ENCODE peak calls at places on chromosome 5, in seven cellular contexts. E, C, K, H, V, S and L are unnamed samples.

GRCh38 chr5:32326216-32326772 is 13.6 kb upstream of the MTMR12 start:
- DNase-seq in E (peak), C (no peak), K (no peak), H (no peak), V (no peak), S (no peak), L (no peak)

GRCh38 chr5:17094830-17095229 is 122.6 kb upstream of the BASP1 start:
- DNase-seq in E (no peak), C (no peak), K (no peak), H (no peak), V (no peak), S (no peak), L (no peak)

GRCh38 chr5:31698667-31699066 is 59.7 kb downstream of the PDZD2 start:
- DNase-seq in E (no peak), C (no peak), K (no peak), H (no peak), V (no peak), S (no peak), L (no peak)

GRCh38 chr5:35198681-35199080 is 31.6 kb downstream of the PRLR start:
- DNase-seq in E (no peak), C (no peak), K (no peak), H (no peak), V (no peak), S (no peak), L (no peak)

GRCh38 chr5:170625221-170626165 is 121.7 kb downstream of the KCNIP1 start:
- DNase-seq in E (no peak), C (no peak), K (no peak), H (no peak), V (no peak), S (no peak), L (no peak)

GRCh38 chr5:3596261-3596825 is 711 bp downstream of the IRX1 start:
- DNase-seq in E (no peak), C (no peak), K (no peak), H (no peak), V (no peak), S (no peak), L (no peak)

GRCh38 chr5:135473956-135474670 is 22.0 kb upstream of the TIFAB start:
- DNase-seq in E (no peak), C (no peak), K (no peak), H (no peak), V (no peak), S (no peak), L (no peak)

GRCh38 chr5:149799119-149799623 is 69.1 kb downstream of the PPARGC1B start:
- DNase-seq in E (peak), C (no peak), K (peak), H (no peak), V (no peak), S (no peak), L (no peak)

GRCh38 chr5:88377705-88378656 is 109.3 kb upstream of the TMEM161B start:
- DNase-seq in E (no peak), C (no peak), K (no peak), H (no peak), V (no peak), S (no peak), L (peak)

GRCh38 chr5:26329562-26330189 is 708.7 kb downstream of the CDH9 start:
- DNase-seq in E (peak), C (no peak), K (no peak), H (no peak), V (no peak), S (no peak), L (no peak)

GRCh38 chr5:169904059-169904458 is 76.2 kb downstream of the INSYN2B start:
- DNase-seq in E (no peak), C (no peak), K (no peak), H (peak), V (no peak), S (no peak), L (no peak)

GRCh38 chr5:149262315-149262714 is 9.3 kb upstream of the AFAP1L1 start:
- DNase-seq in E (no peak), C (no peak), K (no peak), H (no peak), V (no peak), S (no peak), L (no peak)

GRCh38 chr5:161064800-161065199 is 212.8 kb upstream of the ATP10B start:
- DNase-seq in E (no peak), C (no peak), K (no peak), H (no peak), V (no peak), S (no peak), L (no peak)